ENCODE peak calls at places on chromosome 6, in six cellular contexts. B is H7; T is stimulated activated CD4-positive, alpha-beta T cell treated with anti-CD3 and anti-CD28 coated beads, Interleukin-12 subunit alpha, Interleukin-12 subunit beta, amount 100 ng/mL, for 24 hours; P is T-helper 9 cell; C is cerebellum; Q is RWPE1. J is an unnamed sample.

GRCh38 chr6:148980234-148980633 is 233.4 kb downstream of the UST start:
- DNase-seq in T (no peak), B (no peak), Q (no peak), P (no peak), C (no peak), J (no peak)

GRCh38 chr6:30500421-30501069 is 11.2 kb downstream of the HLA-E start:
- DNase-seq in C (no peak), B (peak), Q (no peak), T (no peak), P (no peak), J (no peak)

GRCh38 chr6:159041181-159041580 is 3.6 kb downstream of the TAGAP start:
- DNase-seq in Q (no peak), B (no peak), T (no peak), P (no peak), C (no peak), J (no peak)

GRCh38 chr6:159353193-159353592 is 184.0 kb downstream of the FNDC1 start:
- DNase-seq in P (no peak), T (no peak), B (no peak), Q (no peak), C (no peak), J (no peak)

GRCh38 chr6:79874531-79875132 is 72.7 kb downstream of the ELOVL4 start:
- DNase-seq in B (no peak), C (no peak), Q (no peak), T (no peak), P (no peak), J (no peak)

GRCh38 chr6:114007451-114007953 is 36.6 kb upstream of the HDAC2 start:
- DNase-seq in B (no peak), C (no peak), T (no peak), Q (no peak), P (peak), J (no peak)

GRCh38 chr6:79463721-79464120 is 73.5 kb downstream of the LCA5 start:
- DNase-seq in P (no peak), B (peak), T (no peak), Q (peak), C (no peak), J (no peak)

GRCh38 chr6:125732398-125732797 is 17.0 kb upstream of the HEY2 start:
- DNase-seq in P (no peak), T (no peak), C (no peak), B (no peak), Q (no peak), J (no peak)

GRCh38 chr6:99080191-99080590 is 132.4 kb upstream of the FBXL4 start:
- DNase-seq in T (no peak), Q (no peak), B (no peak), C (no peak), P (no peak), J (no peak)

GRCh38 chr6:33197431-33198048 is 2.9 kb downstream of the RXRB start:
- DNase-seq in Q (peak), T (no peak), B (peak), P (no peak), C (peak), J (peak)

GRCh38 chr6:96015321-96015790 is 418 bp upstream of the FUT9 start:
- DNase-seq in P (no peak), Q (no peak), C (peak), T (no peak), B (no peak), J (no peak)

GRCh38 chr6:5115168-5115567 is 30.0 kb downstream of the PPP1R3G start:
- DNase-seq in Q (no peak), B (no peak), P (no peak), C (no peak), T (no peak), J (no peak)

GRCh38 chr6:19413323-19413722 is 423.8 kb upstream of the ID4 start:
- DNase-seq in B (no peak), C (no peak), T (no peak), P (no peak), Q (peak), J (no peak)

GRCh38 chr6:135251964-135252429 is 70.9 kb downstream of the MYB start:
- DNase-seq in B (no peak), T (no peak), P (no peak), C (no peak), Q (no peak), J (no peak)

GRCh38 chr6:137949686-137950390 is 82.8 kb downstream of the TNFAIP3 start:
- DNase-seq in B (no peak), Q (no peak), P (no peak), T (no peak), C (no peak), J (no peak)

GRCh38 chr6:169960531-169960890 is 209.1 kb downstream of the ERMARD start:
- DNase-seq in P (no peak), T (no peak), C (no peak), Q (no peak), B (peak), J (no peak)

GRCh38 chr6:127186889-127187288 is 68.4 kb downstream of the RSPO3 start:
- DNase-seq in B (no peak), T (peak), P (peak), C (no peak), Q (no peak), J (no peak)

GRCh38 chr6:161412795-161413194 is 138.9 kb upstream of the AGPAT4 start:
- DNase-seq in Q (no peak), C (no peak), B (no peak), T (no peak), P (no peak), J (no peak)

GRCh38 chr6:112007805-112008204 is 46.1 kb upstream of the CCN6 start:
- DNase-seq in C (no peak), Q (no peak), B (no peak), P (no peak), T (no peak), J (no peak)

GRCh38 chr6:133431031-133431430 is 189.9 kb downstream of the EYA4 start:
- DNase-seq in B (no peak), T (no peak), P (no peak), Q (no peak), C (no peak), J (no peak)

GRCh38 chr6:23547851-23548250 is 578.2 kb upstream of the NRSN1 start:
- DNase-seq in C (no peak), B (peak), P (no peak), Q (no peak), T (no peak), J (no peak)

GRCh38 chr6:118644007-118644406 is 7.4 kb downstream of the CEP85L start:
- DNase-seq in P (no peak), Q (no peak), T (no peak), C (no peak), B (no peak), J (no peak)

GRCh38 chr6:5718231-5718947 is 288.3 kb downstream of the NRN1 start:
- DNase-seq in T (no peak), C (no peak), B (no peak), P (no peak), Q (no peak), J (no peak)

GRCh38 chr6:14086701-14087100 is 30.9 kb upstream of the CD83 start:
- DNase-seq in P (no peak), C (no peak), B (no peak), T (no peak), Q (no peak), J (no peak)

GRCh38 chr6:129239825-129240491 is 357.0 kb downstream of the LAMA2 start:
- DNase-seq in B (no peak), Q (peak), T (no peak), C (no peak), P (no peak), J (no peak)

GRCh38 chr6:27867051-27867940 is 44.9 kb downstream of the OR2B2 start:
- DNase-seq in C (peak), P (peak), Q (peak), T (peak), B (peak), J (peak)

GRCh38 chr6:146881228-146882181 is 282.7 kb downstream of the ADGB start:
- DNase-seq in P (no peak), T (no peak), Q (no peak), B (no peak), C (no peak), J (no peak)

J was measured in Ammon's horn.